ENCODE peak calls at places on chromosomes 7 and 10, in nine cellular contexts. P is heart right ventricle, W is spleen, B is thoracic aorta, K is RWPE1, R is body of pancreas, M is transverse colon, Q is OCI-LY7, D is ascending aorta. E is an unnamed sample.

GRCh38 chr7:6212008-6212407 is 60.4 kb downstream of the CYTH3 start:
- DNase-seq in P (no peak), W (no peak), B (no peak), K (no peak), R (no peak), M (no peak), Q (no peak), D (no peak), E (no peak)

GRCh38 chr7:131431289-131431688 is 103.6 kb downstream of the MKLN1 start:
- DNase-seq in P (no peak), W (no peak), B (peak; percentile 9), K (peak; percentile 70), R (peak; percentile 42), M (peak; percentile 10), Q (no peak), D (no peak), E (no peak)

GRCh38 chr7:114922652-114923402 is 933 bp downstream of the MDFIC start:
- DNase-seq in P (peak; percentile 44), W (peak; percentile 90), B (no peak), K (peak; percentile 48), R (peak; percentile 49), M (peak; percentile 54), Q (no peak), D (peak; percentile 68), E (peak; percentile 20)

GRCh38 chr10:99435986-99436633 is 5.7 kb upstream of the GOT1 start:
- DNase-seq in P (no peak), W (no peak), B (no peak), K (no peak), R (no peak), M (no peak), Q (peak; percentile 61), D (no peak), E (no peak)

GRCh38 chr10:32328499-32328898 is 18.5 kb downstream of the EPC1 start:
- DNase-seq in P (no peak), W (no peak), B (no peak), K (no peak), R (no peak), M (no peak), Q (no peak), D (no peak), E (no peak)

GRCh38 chr7:28785002-28785995 is 172.8 kb downstream of the TRIL start:
- DNase-seq in P (no peak), W (no peak), B (no peak), K (no peak), R (no peak), M (no peak), Q (no peak), D (no peak), E (no peak)

GRCh38 chr10:43124574-43125273 is 13.5 kb upstream of the CSGALNACT2 start:
- DNase-seq in P (no peak), W (peak; percentile 56), B (no peak), K (no peak), R (no peak), M (peak; percentile 6), Q (no peak), D (peak; percentile 30), E (no peak)

GRCh38 chr10:86019141-86019540 is 347.5 kb downstream of the GRID1 start:
- DNase-seq in P (no peak), W (no peak), B (no peak), K (no peak), R (no peak), M (no peak), Q (peak; percentile 76), D (no peak), E (no peak)

GRCh38 chr10:112738586-112739218 is 211.3 kb upstream of the TCF7L2 start:
- DNase-seq in P (no peak), W (no peak), B (no peak), K (no peak), R (peak; percentile 30), M (no peak), Q (no peak), D (no peak), E (no peak)

GRCh38 chr10:130873636-130874035 is 437.9 kb downstream of the TCERG1L start:
- DNase-seq in P (no peak), W (no peak), B (no peak), K (no peak), R (no peak), M (no peak), Q (no peak), D (no peak), E (no peak)

GRCh38 chr7:50197547-50197946 is 104.5 kb upstream of the ZPBP start:
- DNase-seq in P (no peak), W (no peak), B (no peak), K (peak; percentile 71), R (no peak), M (no peak), Q (no peak), D (no peak), E (no peak)

GRCh38 chr7:42159150-42159549 is 77.9 kb downstream of the GLI3 start:
- DNase-seq in P (no peak), W (no peak), B (no peak), K (no peak), R (no peak), M (no peak), Q (no peak), D (no peak), E (no peak)

GRCh38 chr7:75892634-75893272 is 13.9 kb downstream of the RHBDD2 start:
- DNase-seq in P (peak; percentile 50), W (no peak), B (no peak), K (peak; percentile 72), R (peak; percentile 49), M (peak; percentile 33), Q (no peak), D (no peak), E (no peak)

GRCh38 chr7:151599401-151600227 is 79.9 kb upstream of the RHEB start:
- DNase-seq in P (no peak), W (no peak), B (no peak), K (peak; percentile 84), R (peak; percentile 27), M (peak; percentile 16), Q (no peak), D (peak; percentile 74), E (no peak)
- TF ChIP-seq CTCF in P (no peak), W (no peak), B (no peak), K (no peak), R (no peak), M (no peak), Q (no peak), D (no peak), E (no peak)

DNA sequence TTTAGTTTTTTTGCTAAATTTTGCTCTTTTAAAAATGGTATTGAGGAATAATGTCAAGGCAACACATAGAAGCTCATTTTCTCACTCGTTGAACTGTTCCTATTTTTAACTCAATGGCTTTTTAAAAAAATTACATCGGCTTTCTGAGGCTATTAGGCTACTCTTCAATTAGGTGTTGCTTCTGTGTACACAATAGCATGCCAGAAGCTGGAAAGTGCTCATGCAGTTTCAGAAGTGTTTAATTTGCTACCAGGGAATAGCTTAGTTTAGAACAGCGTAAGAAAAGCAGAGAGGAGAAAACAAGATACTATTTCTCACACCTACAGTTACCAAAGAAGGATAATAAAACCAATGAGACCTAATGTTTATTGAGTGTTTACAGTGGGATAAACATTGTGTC is 157.4 kb downstream of the NXPH1 start:
- DNase-seq in P (no peak), W (no peak), B (no peak), K (no peak), R (no peak), M (no peak), Q (no peak), D (no peak), E (no peak)
- TF ChIP-seq CTCF in P (no peak), W (no peak), B (no peak), K (no peak), R (no peak), M (no peak), Q (no peak), D (no peak), E (no peak)

GRCh38 chr10:1581189-1581588 is 156.1 kb downstream of the ADARB2 start:
- DNase-seq in P (no peak), W (no peak), B (no peak), K (no peak), R (no peak), M (no peak), Q (no peak), D (no peak), E (no peak)
- TF ChIP-seq CTCF in P (no peak), W (no peak), B (no peak), K (no peak), R (no peak), M (no peak), Q (no peak), D (no peak), E (no peak)

GRCh38 chr7:13257661-13258060 is 570.2 kb downstream of the ARL4A start:
- DNase-seq in P (no peak), W (no peak), B (no peak), K (no peak), R (no peak), M (no peak), Q (no peak), D (no peak), E (no peak)
- TF ChIP-seq CTCF in P (no peak), W (no peak), B (no peak), K (no peak), R (no peak), M (no peak), Q (no peak), D (no peak), E (no peak)

GRCh38 chr10:29923416-29923970 is 135.9 kb downstream of the JCAD start:
- DNase-seq in P (no peak), W (no peak), B (no peak), K (no peak), R (no peak), M (no peak), Q (no peak), D (no peak), E (no peak)

GRCh38 chr10:29924436-29924835 is 134.9 kb downstream of the JCAD start:
- DNase-seq in P (no peak), W (no peak), B (no peak), K (no peak), R (no peak), M (no peak), Q (no peak), D (no peak), E (no peak)

GRCh38 chr10:29929006-29929405 is 130.4 kb downstream of the JCAD start:
- DNase-seq in P (no peak), W (no peak), B (no peak), K (no peak), R (no peak), M (no peak), Q (no peak), D (no peak), E (no peak)

GRCh38 chr10:29925771-29926345 is 133.5 kb downstream of the JCAD start:
- DNase-seq in P (no peak), W (no peak), B (no peak), K (no peak), R (no peak), M (no peak), Q (no peak), D (no peak), E (no peak)

GRCh38 chr10:29926649-29927048 is 132.7 kb downstream of the JCAD start:
- DNase-seq in P (no peak), W (no peak), B (no peak), K (peak; percentile 40), R (no peak), M (no peak), Q (no peak), D (no peak), E (peak; percentile 22)
- TF ChIP-seq CTCF in P (peak; percentile 42), W (no peak), B (peak; percentile 45), K (peak; percentile 64), R (peak; percentile 43), M (no peak), Q (no peak), D (no peak), E (peak; percentile 56)